ENCODE peak calls at places on chromosomes 6 and 20, in five cellular contexts. One of them, this sample, is unnamed.

GRCh38 chr6:138555294-138555988 is 56.1 kb upstream of the NHSL1 start:
- DNase-seq in H1: no peak
- DNase-seq in K562: no peak
- DNase-seq in GM12878: peak; percentile 8
- DNase-seq in SK-N-SH: no peak
- DNase-seq in this sample: no peak

GRCh38 chr6:9520417-9521151 is 894.3 kb downstream of the TFAP2A start:
- DNase-seq in H1: no peak
- DNase-seq in K562: no peak
- DNase-seq in GM12878: peak; percentile 25
- DNase-seq in SK-N-SH: no peak
- DNase-seq in this sample: peak; percentile 35

GRCh38 chr6:139753198-139753861 is 378.9 kb upstream of the CITED2 start:
- DNase-seq in H1: no peak
- DNase-seq in K562: no peak
- DNase-seq in GM12878: no peak
- DNase-seq in SK-N-SH: no peak
- DNase-seq in this sample: no peak

GRCh38 chr6:163708459-163708858 is 293.9 kb downstream of the QKI start:
- DNase-seq in H1: no peak
- DNase-seq in K562: no peak
- DNase-seq in GM12878: peak; percentile 68
- DNase-seq in SK-N-SH: no peak
- DNase-seq in this sample: no peak

GRCh38 chr6:41073968-41074691 is 1.4 kb downstream of the NFYA start:
- DNase-seq in H1: no peak
- DNase-seq in K562: no peak
- DNase-seq in GM12878: no peak
- DNase-seq in SK-N-SH: no peak
- DNase-seq in this sample: no peak

GRCh38 chr6:54990001-54990400 is 143.4 kb downstream of the FAM83B start:
- DNase-seq in H1: no peak
- DNase-seq in K562: no peak
- DNase-seq in GM12878: no peak
- DNase-seq in SK-N-SH: no peak
- DNase-seq in this sample: no peak

GRCh38 chr20:36268501-36269342 is 32.4 kb downstream of the AAR2 start:
- DNase-seq in H1: no peak
- DNase-seq in K562: no peak
- DNase-seq in GM12878: no peak
- DNase-seq in SK-N-SH: no peak
- DNase-seq in this sample: no peak

GRCh38 chr6:90190752-90191393 is 105.8 kb downstream of the BACH2 start:
- DNase-seq in H1: no peak
- DNase-seq in K562: no peak
- DNase-seq in GM12878: no peak
- DNase-seq in SK-N-SH: no peak
- DNase-seq in this sample: no peak

GRCh38 chr20:58850693-58851174 is at the start of gene GNAS-AS1:
- DNase-seq in H1: peak; percentile 96
- DNase-seq in K562: peak; percentile 70
- DNase-seq in GM12878: peak; percentile 53
- DNase-seq in SK-N-SH: peak; percentile 95
- DNase-seq in this sample: no peak

GRCh38 chr6:146111864-146112263 is 83.0 kb downstream of the GRM1 start:
- DNase-seq in H1: no peak
- DNase-seq in K562: no peak
- DNase-seq in GM12878: no peak
- DNase-seq in SK-N-SH: no peak
- DNase-seq in this sample: no peak

GRCh38 chr6:120569689-120570088 is 764.6 kb downstream of the TBC1D32 start:
- DNase-seq in H1: no peak
- DNase-seq in K562: no peak
- DNase-seq in GM12878: no peak
- DNase-seq in SK-N-SH: no peak
- DNase-seq in this sample: no peak

GRCh38 chr6:10800810-10801209 is 37.5 kb downstream of the MAK start:
- DNase-seq in H1: no peak
- DNase-seq in K562: no peak
- DNase-seq in GM12878: no peak
- DNase-seq in SK-N-SH: no peak
- DNase-seq in this sample: peak; percentile 4

DNA sequence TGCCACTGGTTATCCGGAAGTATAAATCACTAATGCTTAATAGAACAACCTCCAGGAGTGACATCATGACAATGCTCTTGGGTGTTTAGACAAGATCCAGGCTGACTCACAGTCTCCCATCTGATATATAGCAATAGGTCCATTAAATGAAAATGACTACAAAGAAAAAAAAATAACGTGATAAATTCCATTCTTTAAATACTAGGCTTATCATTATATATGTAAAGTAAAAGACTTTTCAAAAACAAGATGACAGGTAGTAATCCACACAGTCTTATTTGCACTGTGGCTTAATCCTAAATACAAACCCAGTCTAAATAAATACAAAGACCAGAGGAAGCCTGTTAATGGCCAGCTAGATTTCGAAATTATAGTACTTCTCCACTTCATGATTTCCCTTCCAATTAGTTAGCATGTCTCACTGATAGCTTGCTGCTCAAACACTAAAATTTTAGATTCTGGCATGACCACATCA is 149.1 kb upstream of the BEND3 start:
- DNase-seq in H1: no peak
- DNase-seq in K562: no peak
- DNase-seq in GM12878: no peak
- DNase-seq in SK-N-SH: peak; percentile 49
- DNase-seq in this sample: no peak
- H3K4me3 ChIP-seq in H1: no peak overlapping the region
- H3K4me3 ChIP-seq in K562: no peak overlapping the region
- H3K4me3 ChIP-seq in GM12878: no peak overlapping the region
- H3K4me3 ChIP-seq in SK-N-SH: no peak overlapping the region
- H3K4me3 ChIP-seq in this sample: no peak overlapping the region

DNA sequence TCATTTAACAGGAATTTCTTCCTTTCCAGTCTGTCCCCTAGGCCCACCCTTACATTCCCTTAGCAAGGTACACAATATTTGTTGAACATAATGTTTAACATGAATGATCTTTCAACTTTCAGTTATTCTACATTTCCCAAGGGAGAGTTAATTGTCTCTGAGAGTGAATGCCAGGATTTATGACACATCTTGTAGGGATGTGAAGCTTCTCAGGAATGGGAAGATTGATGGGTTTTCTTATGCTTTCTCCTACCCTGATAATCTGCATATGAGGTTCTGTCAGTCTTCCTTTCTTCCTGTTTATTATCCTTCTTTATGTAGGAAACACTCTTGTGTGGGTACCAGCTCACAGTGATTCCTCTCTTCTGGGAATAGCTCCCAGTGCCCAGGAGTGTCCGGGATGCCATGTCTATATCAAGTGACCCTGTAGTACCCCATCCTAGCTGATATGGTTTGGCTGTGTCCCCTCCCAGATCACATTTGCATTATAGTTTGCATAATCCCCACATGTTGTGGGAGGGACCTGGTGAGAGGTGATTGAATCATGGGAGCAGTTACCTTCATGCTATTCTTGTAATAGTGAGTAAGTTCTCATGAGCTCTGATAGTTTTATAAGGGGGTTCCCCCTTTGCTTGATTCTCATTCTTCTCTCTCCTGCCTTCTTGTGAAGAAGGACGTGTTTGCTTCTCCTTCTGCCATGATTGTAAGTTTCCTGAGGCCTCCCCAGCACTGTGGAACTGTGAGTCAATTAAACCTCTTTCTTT is 7.1 kb upstream of the FYN start:
- DNase-seq in H1: no peak
- DNase-seq in K562: no peak
- DNase-seq in GM12878: no peak
- DNase-seq in SK-N-SH: no peak
- DNase-seq in this sample: no peak
- TF ChIP-seq JUND in H1: no peak
- TF ChIP-seq JUND in K562: no peak
- TF ChIP-seq JUND in GM12878: no peak
- TF ChIP-seq JUND in SK-N-SH: no peak
- TF ChIP-seq JUND in this sample: no peak

GRCh38 chr20:34075647-34076046 is 36.4 kb downstream of the EIF2S2 start:
- DNase-seq in H1: peak; percentile 60
- DNase-seq in K562: no peak
- DNase-seq in GM12878: no peak
- DNase-seq in SK-N-SH: no peak
- DNase-seq in this sample: no peak
- TF ChIP-seq CTCF in H1: peak; percentile 61
- TF ChIP-seq CTCF in K562: peak; percentile 19
- TF ChIP-seq CTCF in GM12878: peak; percentile 6
- TF ChIP-seq CTCF in SK-N-SH: no peak
- TF ChIP-seq CTCF in this sample: no peak

DNA sequence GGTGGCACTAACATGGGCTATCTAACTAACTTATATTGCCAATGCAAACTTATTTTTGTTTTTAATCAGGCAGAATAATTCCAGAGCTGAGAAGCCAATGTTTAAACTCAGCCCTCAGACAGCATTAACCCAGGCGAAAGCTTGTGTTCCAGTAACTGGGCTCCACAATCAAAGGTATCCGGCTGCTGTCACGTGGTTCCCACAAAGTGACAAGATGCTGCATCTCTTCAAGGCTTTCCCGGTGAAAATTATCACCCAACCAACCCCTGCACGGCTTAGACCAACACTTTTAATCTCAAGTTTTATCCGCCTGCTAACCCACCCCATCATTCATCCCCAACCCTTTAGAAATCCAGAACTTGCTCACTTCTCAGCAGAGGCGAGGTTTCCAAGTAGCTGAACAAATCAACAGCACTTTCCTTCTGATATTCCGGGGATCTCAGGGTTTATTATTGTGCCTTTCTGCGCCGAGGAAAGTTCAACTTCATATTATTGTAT is 874 bp downstream of the MTCL3 start:
- DNase-seq in H1: no peak
- DNase-seq in K562: no peak
- DNase-seq in GM12878: no peak
- DNase-seq in SK-N-SH: peak; percentile 39
- DNase-seq in this sample: no peak
- H3K4me3 ChIP-seq in H1: peak overlapping the region; percentile 80
- H3K4me3 ChIP-seq in K562: no peak overlapping the region
- H3K4me3 ChIP-seq in GM12878: no peak overlapping the region
- H3K4me3 ChIP-seq in SK-N-SH: peak overlapping the region; percentile 76
- H3K4me3 ChIP-seq in this sample: no peak overlapping the region

DNA sequence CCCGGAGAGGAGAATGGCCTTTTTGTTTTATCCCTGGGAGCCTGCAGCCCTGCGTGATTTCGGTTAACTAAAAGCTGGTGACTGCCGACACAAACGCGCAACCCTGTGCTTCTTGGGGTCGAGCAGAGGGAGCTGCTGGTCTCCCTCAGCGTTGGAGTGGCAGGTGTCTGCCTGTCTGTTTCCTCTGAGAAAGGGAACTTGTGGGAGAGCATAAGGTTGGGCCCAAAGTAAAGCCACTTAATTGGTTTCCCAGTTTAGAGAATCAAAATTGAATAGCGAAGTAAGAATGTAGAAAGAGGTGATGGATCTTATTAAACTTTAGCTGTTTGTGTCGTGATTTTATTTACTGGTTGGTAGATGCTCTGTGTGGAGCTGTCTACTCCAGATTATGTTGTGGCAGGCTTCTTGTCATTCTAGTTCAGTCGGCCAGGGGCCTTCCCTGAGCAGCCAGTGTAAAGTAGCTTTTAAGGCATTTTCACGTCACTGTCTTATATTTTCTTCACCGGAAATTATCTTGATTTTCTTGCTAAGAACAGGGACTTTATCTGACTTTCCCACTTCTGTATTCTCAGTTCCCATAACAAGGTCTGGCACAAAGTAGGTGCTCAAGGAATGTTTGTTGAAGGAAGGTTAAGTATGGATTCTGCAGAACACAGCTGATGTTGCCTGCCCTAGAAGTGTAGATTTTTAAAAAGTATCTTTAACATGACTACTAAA is 709 bp downstream of the LTV1 start:
- DNase-seq in H1: no peak
- DNase-seq in K562: no peak
- DNase-seq in GM12878: no peak
- DNase-seq in SK-N-SH: peak; percentile 11
- DNase-seq in this sample: no peak
- TF ChIP-seq JUND in H1: no peak
- TF ChIP-seq JUND in K562: no peak
- TF ChIP-seq JUND in GM12878: no peak
- TF ChIP-seq JUND in SK-N-SH: no peak
- TF ChIP-seq JUND in this sample: no peak

GRCh38 chr6:70667711-70668498 is at the start of gene SMAP1:
- DNase-seq in H1: peak; percentile 93
- DNase-seq in K562: peak; percentile 99
- DNase-seq in GM12878: peak; percentile 72
- DNase-seq in SK-N-SH: peak; percentile 98
- DNase-seq in this sample: peak; percentile 79
- TF ChIP-seq CTCF in H1: no peak
- TF ChIP-seq CTCF in K562: no peak
- TF ChIP-seq CTCF in GM12878: no peak
- TF ChIP-seq CTCF in SK-N-SH: no peak
- TF ChIP-seq CTCF in this sample: no peak

GRCh38 chr20:35166242-35166830 is 5.5 kb upstream of the PROCR start:
- DNase-seq in H1: peak; percentile 62
- DNase-seq in K562: no peak
- DNase-seq in GM12878: no peak
- DNase-seq in SK-N-SH: peak; percentile 80
- DNase-seq in this sample: no peak

GRCh38 chr20:35171438-35171752 is 477 bp upstream of the PROCR start:
- DNase-seq in H1: no peak
- DNase-seq in K562: no peak
- DNase-seq in GM12878: no peak
- DNase-seq in SK-N-SH: no peak
- DNase-seq in this sample: no peak

GRCh38 chr20:35167787-35168186 is 4.1 kb upstream of the PROCR start:
- DNase-seq in H1: no peak
- DNase-seq in K562: no peak
- DNase-seq in GM12878: no peak
- DNase-seq in SK-N-SH: no peak
- DNase-seq in this sample: no peak

GRCh38 chr20:35165221-35166185 is 6.4 kb upstream of the PROCR start:
- DNase-seq in H1: no peak
- DNase-seq in K562: no peak
- DNase-seq in GM12878: no peak
- DNase-seq in SK-N-SH: no peak
- DNase-seq in this sample: no peak
- H3K4me3 ChIP-seq in H1: no peak overlapping the region
- H3K4me3 ChIP-seq in K562: no peak overlapping the region
- H3K4me3 ChIP-seq in GM12878: no peak overlapping the region
- H3K4me3 ChIP-seq in SK-N-SH: no peak overlapping the region
- H3K4me3 ChIP-seq in this sample: no peak overlapping the region

This sample was measured in HCT116.